ENCODE peak calls at places on chromosomes 3 and 15, in five cellular contexts. A, V, Y, R and Z are unnamed samples.

GRCh38 chr3:18988619-18989229 is 159.6 kb upstream of the KCNH8 start:
- DNase-seq in A (peak), V (no peak), Y (no peak), R (no peak), Z (no peak)

GRCh38 chr3:7309707-7310106 is 448.8 kb downstream of the GRM7 start:
- DNase-seq in A (no peak), V (no peak), Y (no peak), R (no peak), Z (no peak)

GRCh38 chr15:78322243-78322642 is 17.9 kb upstream of the CRABP1 start:
- DNase-seq in A (no peak), V (no peak), Y (no peak), R (no peak), Z (peak)

GRCh38 chr15:58065011-58065444 is 483 bp downstream of the ALDH1A2 start:
- DNase-seq in A (no peak), V (no peak), Y (peak), R (no peak), Z (peak)

GRCh38 chr15:77335298-77335697 is 84.6 kb downstream of the PEAK1 start:
- DNase-seq in A (no peak), V (no peak), Y (no peak), R (no peak), Z (peak)

GRCh38 chr15:100598655-100599054 is 3.3 kb downstream of the LINS1 start:
- DNase-seq in A (no peak), V (no peak), Y (no peak), R (no peak), Z (no peak)

GRCh38 chr3:138260636-138261035 is 69.0 kb downstream of the NME9 start:
- DNase-seq in A (no peak), V (no peak), Y (no peak), R (no peak), Z (no peak)

GRCh38 chr3:45035441-45036301 is 9.6 kb downstream of the CLEC3B start:
- DNase-seq in A (no peak), V (no peak), Y (no peak), R (peak), Z (peak)

GRCh38 chr3:98213276-98213675 is 46.8 kb downstream of the OR5H15 start:
- DNase-seq in A (no peak), V (no peak), Y (no peak), R (no peak), Z (no peak)

GRCh38 chr15:88613074-88613944 is 7.8 kb upstream of the AEN start:
- DNase-seq in A (no peak), V (no peak), Y (no peak), R (no peak), Z (no peak)

GRCh38 chr3:193719735-193720134 is 126.7 kb downstream of the OPA1 start:
- DNase-seq in A (no peak), V (no peak), Y (no peak), R (no peak), Z (no peak)

GRCh38 chr3:71109241-71109976 is 474.1 kb downstream of the FOXP1 start:
- DNase-seq in A (no peak), V (no peak), Y (no peak), R (peak), Z (no peak)

GRCh38 chr3:134039161-134039862 is 9.6 kb upstream of the SLCO2A1 start:
- DNase-seq in A (no peak), V (no peak), Y (no peak), R (no peak), Z (no peak)

GRCh38 chr3:12963184-12963868 is 109.9 kb downstream of the IQSEC1 start:
- DNase-seq in A (no peak), V (no peak), Y (no peak), R (no peak), Z (no peak)

GRCh38 chr3:179133575-179133974 is 14.6 kb upstream of the PIK3CA start:
- DNase-seq in A (no peak), V (no peak), Y (no peak), R (no peak), Z (no peak)

GRCh38 chr3:79329154-79329553 is 438.6 kb downstream of the ROBO1 start:
- DNase-seq in A (no peak), V (no peak), Y (no peak), R (peak), Z (no peak)

GRCh38 chr15:74257623-74258022 is 21.5 kb downstream of the CCDC33 start:
- DNase-seq in A (no peak), V (no peak), Y (no peak), R (no peak), Z (no peak)

GRCh38 chr3:186849392-186849975 is 7.0 kb downstream of the ADIPOQ start:
- DNase-seq in A (peak), V (no peak), Y (no peak), R (no peak), Z (no peak)

GRCh38 chr3:185084883-185085282 is 68.0 kb downstream of the C3orf70 start:
- DNase-seq in A (no peak), V (no peak), Y (no peak), R (peak), Z (no peak)

GRCh38 chr15:29596266-29596665 is 226.0 kb downstream of the TJP1 start:
- DNase-seq in A (no peak), V (no peak), Y (no peak), R (no peak), Z (no peak)

GRCh38 chr3:16552757-16553156 is 39.3 kb upstream of the RFTN1 start:
- DNase-seq in A (no peak), V (no peak), Y (no peak), R (no peak), Z (no peak)

GRCh38 chr3:23159929-23160328 is 43.2 kb upstream of the UBE2E2 start:
- DNase-seq in A (no peak), V (no peak), Y (no peak), R (peak), Z (no peak)

GRCh38 chr3:136932518-136932917 is 25.3 kb upstream of the IL20RB start:
- DNase-seq in A (no peak), V (no peak), Y (no peak), R (no peak), Z (no peak)

GRCh38 chr3:27767000-27767399 is 44.9 kb upstream of the EOMES start:
- DNase-seq in A (no peak), V (no peak), Y (no peak), R (no peak), Z (no peak)

GRCh38 chr3:175193815-175194518 is 334.8 kb downstream of the NAALADL2 start:
- DNase-seq in A (no peak), V (no peak), Y (no peak), R (no peak), Z (no peak)

GRCh38 chr3:134711284-134711683 is 60.5 kb upstream of the KY start:
- DNase-seq in A (no peak), V (no peak), Y (no peak), R (no peak), Z (no peak)

GRCh38 chr3:129424185-129424841 is 4.1 kb downstream of the EFCAB12 start:
- DNase-seq in A (no peak), V (no peak), Y (no peak), R (no peak), Z (no peak)

GRCh38 chr15:77179541-77179998 is 108.7 kb upstream of the TSPAN3 start:
- DNase-seq in A (peak), V (no peak), Y (no peak), R (no peak), Z (no peak)

GRCh38 chr3:26621891-26622633 is 510 bp upstream of the LRRC3B start:
- DNase-seq in A (no peak), V (no peak), Y (no peak), R (no peak), Z (no peak)

GRCh38 chr3:24487325-24488242 is 7.1 kb downstream of the THRB start:
- DNase-seq in A (no peak), V (no peak), Y (no peak), R (no peak), Z (no peak)